ENCODE peak calls at places on chromosomes 4 and X, in seven cellular contexts. One of them, this sample, is unnamed.

GRCh38 chr4:3860913-3861636 is 94.9 kb downstream of the ADRA2C start:
- DNase-seq in endothelial cell: no peak
- DNase-seq in prostate gland: no peak
- DNase-seq in GM13977: no peak
- DNase-seq in nephron progenitor cell: no peak
- DNase-seq in neural progenitor cell: no peak
- DNase-seq in bronchial epithelial cell: no peak
- DNase-seq in this sample: no peak

GRCh38 chr4:152106113-152106763 is 345.4 kb upstream of the GATB start:
- DNase-seq in endothelial cell: peak
- DNase-seq in prostate gland: no peak
- DNase-seq in GM13977: no peak
- DNase-seq in nephron progenitor cell: no peak
- DNase-seq in neural progenitor cell: no peak
- DNase-seq in bronchial epithelial cell: peak
- DNase-seq in this sample: peak

GRCh38 chrX:3713225-3713936 is at the start of gene PRKX:
- DNase-seq in endothelial cell: peak
- DNase-seq in prostate gland: peak
- DNase-seq in GM13977: peak
- DNase-seq in nephron progenitor cell: peak
- DNase-seq in neural progenitor cell: peak
- DNase-seq in bronchial epithelial cell: no peak
- DNase-seq in this sample: peak

GRCh38 chrX:69552512-69552911 is 48.4 kb downstream of the NALF2 start:
- DNase-seq in endothelial cell: no peak
- DNase-seq in prostate gland: no peak
- DNase-seq in GM13977: no peak
- DNase-seq in nephron progenitor cell: no peak
- DNase-seq in neural progenitor cell: no peak
- DNase-seq in bronchial epithelial cell: no peak
- DNase-seq in this sample: no peak

GRCh38 chr4:145734576-145735329 is 54.8 kb downstream of the C4orf51 start:
- DNase-seq in endothelial cell: no peak
- DNase-seq in prostate gland: peak
- DNase-seq in GM13977: no peak
- DNase-seq in nephron progenitor cell: no peak
- DNase-seq in neural progenitor cell: no peak
- DNase-seq in bronchial epithelial cell: peak
- DNase-seq in this sample: peak

GRCh38 chr4:151489462-151490203 is 80.7 kb downstream of the FHIP1A start:
- DNase-seq in endothelial cell: no peak
- DNase-seq in prostate gland: no peak
- DNase-seq in GM13977: no peak
- DNase-seq in nephron progenitor cell: no peak
- DNase-seq in neural progenitor cell: peak
- DNase-seq in bronchial epithelial cell: no peak
- DNase-seq in this sample: no peak

GRCh38 chr4:55258152-55258863 is 87.7 kb upstream of the SRD5A3 start:
- DNase-seq in endothelial cell: no peak
- DNase-seq in prostate gland: no peak
- DNase-seq in GM13977: no peak
- DNase-seq in nephron progenitor cell: no peak
- DNase-seq in neural progenitor cell: no peak
- DNase-seq in bronchial epithelial cell: no peak
- DNase-seq in this sample: no peak

GRCh38 chr4:101981756-101982155 is 191.2 kb downstream of the BANK1 start:
- DNase-seq in endothelial cell: no peak
- DNase-seq in prostate gland: peak
- DNase-seq in GM13977: no peak
- DNase-seq in nephron progenitor cell: peak
- DNase-seq in neural progenitor cell: peak
- DNase-seq in bronchial epithelial cell: peak
- DNase-seq in this sample: no peak

GRCh38 chr4:88341227-88342192 is 37.1 kb upstream of the HERC6 start:
- DNase-seq in endothelial cell: no peak
- DNase-seq in prostate gland: peak
- DNase-seq in GM13977: no peak
- DNase-seq in nephron progenitor cell: no peak
- DNase-seq in neural progenitor cell: no peak
- DNase-seq in bronchial epithelial cell: peak
- DNase-seq in this sample: peak

GRCh38 chr4:106898621-106899230 is 137.4 kb downstream of the DKK2 start:
- DNase-seq in endothelial cell: peak
- DNase-seq in prostate gland: no peak
- DNase-seq in GM13977: peak
- DNase-seq in nephron progenitor cell: peak
- DNase-seq in neural progenitor cell: peak
- DNase-seq in bronchial epithelial cell: peak
- DNase-seq in this sample: peak

GRCh38 chrX:50100188-50100587 is 100.6 kb downstream of the AKAP4 start:
- DNase-seq in endothelial cell: peak
- DNase-seq in prostate gland: no peak
- DNase-seq in GM13977: no peak
- DNase-seq in nephron progenitor cell: no peak
- DNase-seq in neural progenitor cell: peak
- DNase-seq in bronchial epithelial cell: peak
- DNase-seq in this sample: no peak

GRCh38 chr4:7894677-7895181 is 44.9 kb downstream of the AFAP1 start:
- DNase-seq in endothelial cell: no peak
- DNase-seq in prostate gland: no peak
- DNase-seq in GM13977: no peak
- DNase-seq in nephron progenitor cell: no peak
- DNase-seq in neural progenitor cell: no peak
- DNase-seq in bronchial epithelial cell: no peak
- DNase-seq in this sample: no peak

GRCh38 chrX:141176586-141177451 is at the start of gene LDOC1:
- DNase-seq in endothelial cell: peak
- DNase-seq in prostate gland: peak
- DNase-seq in GM13977: no peak
- DNase-seq in nephron progenitor cell: peak
- DNase-seq in neural progenitor cell: peak
- DNase-seq in bronchial epithelial cell: peak
- DNase-seq in this sample: peak

GRCh38 chr4:123706961-123707360 is 310.4 kb downstream of the SPRY1 start:
- DNase-seq in endothelial cell: no peak
- DNase-seq in prostate gland: no peak
- DNase-seq in GM13977: no peak
- DNase-seq in nephron progenitor cell: no peak
- DNase-seq in neural progenitor cell: no peak
- DNase-seq in bronchial epithelial cell: no peak
- DNase-seq in this sample: peak

GRCh38 chrX:110219920-110220319 is 98.0 kb downstream of the AMMECR1 start:
- DNase-seq in endothelial cell: no peak
- DNase-seq in prostate gland: no peak
- DNase-seq in GM13977: no peak
- DNase-seq in nephron progenitor cell: no peak
- DNase-seq in neural progenitor cell: no peak
- DNase-seq in bronchial epithelial cell: peak
- DNase-seq in this sample: peak

GRCh38 chr4:7824218-7824617 is 115.4 kb downstream of the AFAP1 start:
- DNase-seq in endothelial cell: no peak
- DNase-seq in prostate gland: no peak
- DNase-seq in GM13977: no peak
- DNase-seq in nephron progenitor cell: no peak
- DNase-seq in neural progenitor cell: no peak
- DNase-seq in bronchial epithelial cell: no peak
- DNase-seq in this sample: peak

GRCh38 chrX:142686653-142687283 is 339.0 kb upstream of the SPANXN4 start:
- DNase-seq in endothelial cell: no peak
- DNase-seq in prostate gland: no peak
- DNase-seq in GM13977: no peak
- DNase-seq in nephron progenitor cell: no peak
- DNase-seq in neural progenitor cell: no peak
- DNase-seq in bronchial epithelial cell: no peak
- DNase-seq in this sample: no peak

GRCh38 chr4:40976343-40976742 is 226.6 kb downstream of the NSUN7 start:
- DNase-seq in endothelial cell: peak
- DNase-seq in prostate gland: peak
- DNase-seq in GM13977: peak
- DNase-seq in nephron progenitor cell: peak
- DNase-seq in neural progenitor cell: peak
- DNase-seq in bronchial epithelial cell: peak
- DNase-seq in this sample: peak

GRCh38 chrX:23937100-23937499 is 29.3 kb downstream of the CXorf58 start:
- DNase-seq in endothelial cell: no peak
- DNase-seq in prostate gland: no peak
- DNase-seq in GM13977: no peak
- DNase-seq in nephron progenitor cell: no peak
- DNase-seq in neural progenitor cell: peak
- DNase-seq in bronchial epithelial cell: no peak
- DNase-seq in this sample: no peak

GRCh38 chr4:2943364-2944090 is 19.7 kb downstream of the NOP14 start:
- DNase-seq in endothelial cell: no peak
- DNase-seq in prostate gland: no peak
- DNase-seq in GM13977: no peak
- DNase-seq in nephron progenitor cell: no peak
- DNase-seq in neural progenitor cell: no peak
- DNase-seq in bronchial epithelial cell: no peak
- DNase-seq in this sample: no peak

GRCh38 chrX:80747832-80748231 is 61.8 kb downstream of the BRWD3 start:
- DNase-seq in endothelial cell: no peak
- DNase-seq in prostate gland: no peak
- DNase-seq in GM13977: no peak
- DNase-seq in nephron progenitor cell: no peak
- DNase-seq in neural progenitor cell: no peak
- DNase-seq in bronchial epithelial cell: peak
- DNase-seq in this sample: no peak

GRCh38 chrX:19659929-19660328 is 144.6 kb upstream of the MAP3K15 start:
- DNase-seq in endothelial cell: no peak
- DNase-seq in prostate gland: no peak
- DNase-seq in GM13977: no peak
- DNase-seq in nephron progenitor cell: no peak
- DNase-seq in neural progenitor cell: no peak
- DNase-seq in bronchial epithelial cell: no peak
- DNase-seq in this sample: no peak
- TF ChIP-seq CTCF in endothelial cell: no peak
- TF ChIP-seq CTCF in prostate gland: no peak
- TF ChIP-seq CTCF in GM13977: no peak
- TF ChIP-seq CTCF in nephron progenitor cell: no peak
- TF ChIP-seq CTCF in neural progenitor cell: no peak
- TF ChIP-seq CTCF in bronchial epithelial cell: no peak
- TF ChIP-seq CTCF in this sample: no peak

DNA sequence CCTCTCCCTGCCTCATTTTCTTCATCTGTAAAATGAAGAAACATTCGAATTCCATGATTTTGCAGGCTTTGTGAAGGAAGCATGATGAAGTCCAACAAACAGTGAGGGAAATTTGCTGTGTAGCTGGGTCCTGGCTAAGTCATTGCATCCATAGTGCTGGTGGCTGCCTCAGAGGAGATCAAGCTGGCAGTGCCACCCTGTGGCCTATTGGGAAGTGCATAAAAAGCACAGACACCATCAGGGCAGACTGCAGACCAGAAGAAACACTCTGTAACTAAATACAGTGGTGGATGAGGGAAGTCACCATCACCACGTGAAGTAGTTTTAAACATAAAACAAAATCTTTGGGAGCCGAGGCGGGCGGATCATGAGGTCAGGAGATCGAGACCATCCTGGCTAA is 40.7 kb upstream of the DDX3X start:
- DNase-seq in endothelial cell: no peak
- DNase-seq in prostate gland: no peak
- DNase-seq in GM13977: no peak
- DNase-seq in nephron progenitor cell: no peak
- DNase-seq in neural progenitor cell: peak
- DNase-seq in bronchial epithelial cell: no peak
- DNase-seq in this sample: no peak
- TF ChIP-seq CTCF in endothelial cell: no peak
- TF ChIP-seq CTCF in prostate gland: no peak
- TF ChIP-seq CTCF in GM13977: peak
- TF ChIP-seq CTCF in nephron progenitor cell: no peak
- TF ChIP-seq CTCF in neural progenitor cell: peak
- TF ChIP-seq CTCF in bronchial epithelial cell: peak
- TF ChIP-seq CTCF in this sample: peak

GRCh38 chr4:82577451-82577850 is 15.7 kb upstream of the TMEM150C start:
- DNase-seq in endothelial cell: no peak
- DNase-seq in prostate gland: no peak
- DNase-seq in GM13977: no peak
- DNase-seq in nephron progenitor cell: no peak
- DNase-seq in neural progenitor cell: no peak
- DNase-seq in bronchial epithelial cell: no peak
- DNase-seq in this sample: no peak

GRCh38 chr4:82583897-82584604 is 22.3 kb upstream of the TMEM150C start:
- DNase-seq in endothelial cell: no peak
- DNase-seq in prostate gland: no peak
- DNase-seq in GM13977: no peak
- DNase-seq in nephron progenitor cell: no peak
- DNase-seq in neural progenitor cell: no peak
- DNase-seq in bronchial epithelial cell: no peak
- DNase-seq in this sample: no peak

GRCh38 chr4:82584921-82585320 is 23.1 kb upstream of the TMEM150C start:
- DNase-seq in endothelial cell: no peak
- DNase-seq in prostate gland: no peak
- DNase-seq in GM13977: no peak
- DNase-seq in nephron progenitor cell: no peak
- DNase-seq in neural progenitor cell: no peak
- DNase-seq in bronchial epithelial cell: no peak
- DNase-seq in this sample: no peak

GRCh38 chr4:82579932-82580331 is 18.1 kb upstream of the TMEM150C start:
- DNase-seq in endothelial cell: no peak
- DNase-seq in prostate gland: no peak
- DNase-seq in GM13977: no peak
- DNase-seq in nephron progenitor cell: no peak
- DNase-seq in neural progenitor cell: no peak
- DNase-seq in bronchial epithelial cell: no peak
- DNase-seq in this sample: no peak

DNA sequence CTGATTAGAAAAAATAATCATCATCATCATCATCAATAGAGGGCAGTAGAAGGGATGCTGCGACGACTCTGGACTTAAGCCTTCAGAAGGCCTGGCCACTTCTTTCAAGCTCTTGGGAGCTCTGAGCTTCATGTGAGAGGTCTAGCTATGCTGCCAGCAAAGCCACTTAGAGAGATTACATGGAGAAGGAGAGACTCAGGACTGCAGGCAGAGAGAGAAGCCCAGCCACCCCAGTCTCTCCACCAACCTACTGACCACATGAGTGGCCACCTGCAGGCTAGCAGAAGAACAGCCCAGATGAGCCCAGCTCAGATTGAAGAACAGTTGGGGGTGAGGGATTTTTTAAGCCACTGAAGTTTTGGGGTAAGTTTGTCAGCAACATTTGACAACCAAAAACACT is 17.1 kb upstream of the TMEM150C start:
- DNase-seq in endothelial cell: no peak
- DNase-seq in prostate gland: no peak
- DNase-seq in GM13977: no peak
- DNase-seq in nephron progenitor cell: no peak
- DNase-seq in neural progenitor cell: no peak
- DNase-seq in bronchial epithelial cell: no peak
- DNase-seq in this sample: no peak
- TF ChIP-seq CTCF in endothelial cell: peak
- TF ChIP-seq CTCF in prostate gland: no peak
- TF ChIP-seq CTCF in GM13977: no peak
- TF ChIP-seq CTCF in nephron progenitor cell: no peak
- TF ChIP-seq CTCF in neural progenitor cell: peak
- TF ChIP-seq CTCF in bronchial epithelial cell: peak
- TF ChIP-seq CTCF in this sample: peak

DNA sequence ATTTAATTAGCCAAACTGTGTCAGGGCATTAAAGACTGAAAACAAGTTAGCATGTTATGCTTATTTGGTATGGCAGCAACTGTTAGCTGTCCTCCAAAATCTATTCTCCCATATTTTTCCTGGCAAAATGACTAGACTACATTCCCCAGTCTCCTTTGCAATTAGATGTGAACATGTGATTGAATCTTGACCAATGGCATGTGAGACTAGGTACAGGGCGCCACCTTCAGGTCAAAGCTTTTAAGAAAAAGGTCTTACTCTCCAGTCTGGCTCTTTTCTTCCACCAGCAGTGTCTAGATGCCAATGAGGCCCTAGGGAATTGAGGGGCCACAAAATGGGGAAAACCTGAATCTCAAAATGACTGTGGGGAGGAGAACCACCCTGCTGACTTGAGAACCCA is 408.2 kb downstream of the SMARCA1 start:
- DNase-seq in endothelial cell: peak
- DNase-seq in prostate gland: no peak
- DNase-seq in GM13977: peak
- DNase-seq in nephron progenitor cell: peak
- DNase-seq in neural progenitor cell: peak
- DNase-seq in bronchial epithelial cell: peak
- DNase-seq in this sample: no peak
- TF ChIP-seq CTCF in endothelial cell: peak
- TF ChIP-seq CTCF in prostate gland: no peak
- TF ChIP-seq CTCF in GM13977: peak
- TF ChIP-seq CTCF in nephron progenitor cell: peak
- TF ChIP-seq CTCF in neural progenitor cell: peak
- TF ChIP-seq CTCF in bronchial epithelial cell: peak
- TF ChIP-seq CTCF in this sample: peak

This sample was measured in astrocyte of the spinal cord.